ENCODE peak calls at places on chromosome 9, in eight cellular contexts. E is MM.1S, D is tibial nerve, F is PC-3, K is fibroblast of lung, I is spleen, J is A549, U is IMR-90. Z is an unnamed sample. For H3K4me1, the result is how much of the 10 kb centered on the place peaks cover.

GRCh38 chr9:110655723-110656641 is 12.6 kb upstream of the MUSK start:
- DNase-seq in D (peak), E (no peak), K (no peak), F (no peak), I (no peak), J (no peak), U (peak), Z (peak)

GRCh38 chr9:1100192-1100591 is 50.0 kb downstream of the DMRT2 start:
- DNase-seq in F (peak), K (no peak), D (no peak), J (no peak), U (no peak), E (no peak), I (no peak), Z (no peak)

GRCh38 chr9:137222190-137223077 is at the start of gene RNF208:
- DNase-seq in E (no peak), I (peak), D (no peak), U (no peak), J (no peak), K (no peak), F (no peak), Z (peak)

GRCh38 chr9:77827104-77827784 is 179.1 kb upstream of the GNA14 start:
- DNase-seq in J (no peak), D (no peak), F (no peak), U (no peak), E (peak), I (no peak), K (no peak), Z (no peak)

GRCh38 chr9:129414377-129415021 is 206.4 kb downstream of the C9orf50 start:
- DNase-seq in K (peak), E (no peak), I (peak), J (peak), U (peak), F (no peak), D (peak), Z (peak)

GRCh38 chr9:113516840-113517577 is 53.5 kb downstream of the RGS3 start:
- DNase-seq in U (peak), E (peak), F (no peak), J (no peak), D (no peak), I (peak), K (peak), Z (no peak)

GRCh38 chr9:89640391-89640790 is 35.6 kb downstream of the GADD45G start:
- DNase-seq in I (peak), E (no peak), U (no peak), J (no peak), F (no peak), K (no peak), D (no peak), Z (no peak)

GRCh38 chr9:137354153-137354844 is 52.2 kb upstream of the NRARP start:
- DNase-seq in U (no peak), K (no peak), J (no peak), I (no peak), F (no peak), D (no peak), E (no peak), Z (no peak)

GRCh38 chr9:27499481-27499880 is 24.6 kb upstream of the IFNK start:
- DNase-seq in J (peak), F (peak), I (no peak), U (no peak), D (no peak), E (no peak), K (peak), Z (peak)

GRCh38 chr9:133509179-133510083 is 15.3 kb downstream of the MYMK start:
- DNase-seq in E (no peak), I (no peak), F (peak), K (no peak), J (no peak), U (no peak), D (no peak), Z (peak)

GRCh38 chr9:131868766-131869165 is 128.9 kb upstream of the RAPGEF1 start:
- DNase-seq in E (no peak), U (peak), F (no peak), D (no peak), I (no peak), J (no peak), K (peak), Z (peak)

GRCh38 chr9:28688172-28688571 is 1114.9 kb upstream of the C9orf72 start:
- DNase-seq in K (no peak), J (no peak), D (no peak), E (no peak), F (peak), U (no peak), I (no peak), Z (no peak)

GRCh38 chr9:135471751-135472640 is 7.6 kb upstream of the PPP1R26 start:
- DNase-seq in J (no peak), E (peak), U (peak), F (no peak), D (no peak), K (peak), I (peak), Z (peak)

GRCh38 chr9:125908138-125908537 is 161.0 kb downstream of the PBX3 start:
- DNase-seq in D (no peak), J (no peak), U (no peak), E (no peak), F (no peak), K (peak), I (no peak), Z (no peak)

GRCh38 chr9:2291980-2292704 is 277.0 kb downstream of the SMARCA2 start:
- DNase-seq in E (no peak), K (peak), F (peak), U (no peak), D (no peak), J (no peak), I (no peak), Z (peak)

GRCh38 chr9:366620-367019 is 152.0 kb downstream of the DOCK8 start:
- DNase-seq in U (no peak), F (no peak), I (no peak), E (no peak), D (no peak), K (no peak), J (no peak), Z (no peak)

GRCh38 chr9:32723801-32724200 is 59.5 kb upstream of the TMEM215 start:
- DNase-seq in J (no peak), F (no peak), D (no peak), I (no peak), K (peak), E (no peak), U (no peak), Z (no peak)

GRCh38 chr9:105344283-105344682 is 99.8 kb downstream of the SLC44A1 start:
- DNase-seq in E (no peak), U (no peak), F (no peak), J (no peak), I (no peak), K (no peak), D (no peak), Z (no peak)

GRCh38 chr9:20693068-20693467 is 9.0 kb downstream of the FOCAD start:
- DNase-seq in F (no peak), K (no peak), E (no peak), J (no peak), U (no peak), D (no peak), I (no peak), Z (peak)

GRCh38 chr9:20898885-20899554 is 132.4 kb downstream of the HACD4 start:
- DNase-seq in K (peak), I (no peak), F (peak), U (peak), D (no peak), J (no peak), E (no peak), Z (peak)

GRCh38 chr9:26261503-26262330 is 583.5 kb upstream of the TUSC1 start:
- DNase-seq in D (no peak), I (no peak), E (no peak), K (peak), U (peak), J (peak), F (peak), Z (no peak)

GRCh38 chr9:17906204-17906840 is 327.5 kb downstream of the SH3GL2 start:
- DNase-seq in F (no peak), K (no peak), I (no peak), J (no peak), D (no peak), U (no peak), E (no peak), Z (peak)

GRCh38 chr9:126152622-126153362 is 173.8 kb upstream of the MVB12B start:
- DNase-seq in K (no peak), U (no peak), E (no peak), I (no peak), F (no peak), D (no peak), J (no peak), Z (no peak)

GRCh38 chr9:90128587-90129190 is 513.9 kb downstream of the DIRAS2 start:
- DNase-seq in E (no peak), D (no peak), K (no peak), U (no peak), I (no peak), J (no peak), F (no peak), Z (no peak)

GRCh38 chr9:130867556-130867955 is 29.1 kb downstream of the QRFP start:
- DNase-seq in U (no peak), D (no peak), J (no peak), I (peak), K (no peak), E (no peak), F (no peak), Z (no peak)

GRCh38 chr9:35162605-35163315 is 951 bp downstream of the UNC13B start:
- DNase-seq in D (peak), F (peak), U (no peak), J (no peak), K (peak), I (no peak), E (peak), Z (no peak)

GRCh38 chr9:113298311-113298710 is 4.9 kb downstream of the RNF183 start:
- DNase-seq in F (no peak), D (no peak), E (no peak), I (no peak), J (no peak), U (no peak), K (no peak), Z (no peak)

GRCh38 chr9:129549684-129550083 is 71.2 kb downstream of the C9orf50 start:
- DNase-seq in F (no peak), I (no peak), U (no peak), E (no peak), J (peak), K (peak), D (no peak), Z (no peak)

GRCh38 chr9:15416880-15417279 is 5.8 kb upstream of the SNAPC3 start:
- DNase-seq in D (peak), K (peak), J (peak), U (peak), F (peak), E (no peak), I (no peak), Z (peak)

GRCh38 chr9:99184073-99184426 is 37.7 kb downstream of the ALG2 start:
- DNase-seq in K (no peak), U (no peak), J (no peak), F (no peak), D (peak), E (no peak), I (no peak), Z (no peak)

GRCh38 chr9:86578722-86579121 is 224.5 kb upstream of the TUT7 start:
- DNase-seq in J (no peak), D (no peak), U (no peak), K (no peak), I (no peak), F (no peak), E (no peak), Z (no peak)

GRCh38 chr9:134501266-134502181 is 140.1 kb upstream of the COL5A1 start:
- DNase-seq in D (no peak), F (no peak), I (peak), E (no peak), J (no peak), K (peak), U (no peak), Z (peak)

GRCh38 chr9:35658894-35659220 is 765 bp downstream of the CCDC107 start:
- DNase-seq in D (no peak), E (peak), K (peak), I (no peak), F (peak), U (peak), J (peak), Z (no peak)

DNA sequence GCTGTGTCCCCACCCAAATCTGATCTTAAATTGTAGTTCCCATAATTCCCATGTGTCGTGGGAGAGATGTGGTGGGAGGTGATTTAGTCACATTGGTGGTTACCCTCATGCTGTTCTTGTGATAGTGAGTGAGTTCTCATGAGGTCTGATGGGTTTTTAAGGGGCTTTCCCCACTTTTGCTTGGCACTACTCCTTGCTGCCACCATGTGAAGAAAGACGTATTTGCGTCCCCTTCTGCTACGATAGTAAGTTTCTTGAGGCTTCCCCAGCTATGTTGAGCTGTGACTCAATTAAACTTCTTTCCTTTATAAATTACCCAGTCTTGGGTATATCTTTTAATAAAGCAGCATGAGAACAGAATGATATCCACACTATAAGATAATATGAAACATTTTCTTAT is 1023.4 kb downstream of the TLE4 start:
- DNase-seq in E (no peak), K (no peak), F (no peak), I (no peak), J (no peak), U (no peak), D (no peak), Z (no peak)
- TF ChIP-seq CTCF in E (no peak), K (no peak), F (no peak), I (no peak), J (no peak), U (no peak), D (no peak), Z (no peak)

DNA sequence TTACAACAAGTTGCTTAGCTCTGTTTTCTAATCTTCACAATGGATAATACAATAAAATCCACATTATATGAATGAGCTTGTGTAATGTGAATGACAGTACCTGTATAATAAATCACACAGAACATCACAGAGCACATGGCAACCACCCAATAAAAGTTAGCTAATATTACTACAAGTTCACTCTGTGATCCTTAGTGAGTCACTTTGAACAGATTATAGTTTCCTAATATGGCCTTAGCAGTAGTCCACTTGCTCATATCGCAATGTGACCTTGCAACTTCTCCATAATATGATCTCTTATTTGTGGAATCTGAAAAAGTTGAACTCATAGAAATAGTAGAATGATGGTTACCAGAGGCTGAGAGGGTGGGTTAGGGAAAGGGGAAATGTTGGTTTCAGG is 361.3 kb downstream of the PTPRD start:
- DNase-seq in U (peak), K (peak), I (no peak), F (peak), D (no peak), J (no peak), E (no peak), Z (peak)
- H3K27ac ChIP-seq in U (no peak), K (no peak), I (no peak), F (no peak), D (no peak), J (no peak), E (no peak), Z (no peak)

GRCh38 chr9:111900934-111901612 is 4.5 kb downstream of the UGCG start:
- DNase-seq in J (no peak), F (no peak), K (peak), D (no peak), U (no peak), I (no peak), E (no peak), Z (peak)

GRCh38 chr9:111902396-111903147 is 6.0 kb downstream of the UGCG start:
- DNase-seq in D (no peak), J (no peak), I (no peak), F (no peak), K (peak), E (no peak), U (peak), Z (no peak)

GRCh38 chr9:111897831-111898144 is 1.2 kb downstream of the UGCG start:
- DNase-seq in K (peak), E (peak), I (no peak), F (peak), D (no peak), J (no peak), U (no peak), Z (peak)

GRCh38 chr9:111898331-111899096 is 1.9 kb downstream of the UGCG start:
- DNase-seq in D (no peak), E (peak), U (no peak), K (no peak), I (no peak), J (no peak), F (peak), Z (peak)

DNA sequence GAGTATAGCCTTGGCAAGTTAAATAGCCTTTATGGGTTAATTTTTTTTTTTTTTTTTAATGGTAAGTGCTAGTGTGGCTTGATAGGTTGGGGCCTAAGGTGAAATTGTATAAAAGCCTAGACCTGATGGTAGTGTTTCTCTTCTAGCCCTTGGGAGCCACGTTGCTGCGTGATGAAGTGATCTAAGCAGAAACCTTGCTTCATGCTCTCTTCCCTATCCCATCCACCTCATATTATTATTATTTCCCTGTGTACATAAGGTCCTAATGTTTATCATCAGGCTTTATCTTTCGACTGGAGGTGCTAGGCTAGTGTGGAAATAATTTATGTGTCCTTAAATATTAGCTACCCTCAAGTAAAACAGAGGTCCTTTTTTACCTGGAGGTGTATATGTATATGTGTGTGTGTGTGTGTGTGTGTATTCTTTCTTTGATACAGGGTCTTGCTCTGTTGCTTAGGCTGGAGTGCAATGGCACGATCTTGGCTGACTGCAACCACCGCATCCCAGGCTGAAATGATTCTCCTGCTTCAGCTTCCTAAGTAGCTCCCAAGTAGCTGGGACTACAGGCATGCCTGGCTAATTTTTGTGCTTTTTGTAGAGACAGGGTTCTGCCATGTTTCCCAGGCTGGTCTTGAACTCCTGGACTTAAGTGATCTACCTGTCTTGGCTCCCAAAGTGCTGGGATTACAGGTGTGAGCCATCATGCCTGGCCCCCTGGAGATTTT is 3.6 kb downstream of the UGCG start:
- DNase-seq in F (no peak), I (no peak), J (no peak), E (no peak), U (no peak), D (no peak), K (no peak), Z (peak)
- H3K4me1 ChIP-seq in F (under half), I (half or more), J (half or more), E (under half), U (under half), D (under half), K (under half), Z (under half)

DNA sequence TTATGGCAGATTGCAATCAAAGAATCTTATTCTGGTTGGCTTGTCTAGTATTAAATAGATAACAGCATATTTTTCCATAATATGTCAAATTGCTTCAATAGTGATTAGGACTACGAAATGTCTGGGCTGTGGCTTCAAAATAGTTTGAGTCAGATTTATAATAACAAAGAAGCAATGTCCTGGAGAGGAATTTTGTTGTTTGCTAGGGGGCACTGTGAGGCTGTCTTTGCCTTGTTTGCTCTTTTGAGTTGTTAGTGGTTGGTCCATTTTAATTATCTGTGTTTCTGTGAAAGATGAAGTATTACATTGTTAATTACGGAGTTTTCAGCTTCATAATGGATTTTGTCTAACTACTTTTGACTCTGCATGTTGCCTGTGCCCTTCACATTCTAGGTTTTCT is 713.6 kb downstream of the TLE4 start:
- DNase-seq in D (peak), E (no peak), F (peak), J (no peak), I (no peak), K (peak), U (peak), Z (peak)
- TF ChIP-seq CTCF in D (peak), E (no peak), F (peak), J (peak), I (no peak), K (peak), U (peak), Z (peak)

DNA sequence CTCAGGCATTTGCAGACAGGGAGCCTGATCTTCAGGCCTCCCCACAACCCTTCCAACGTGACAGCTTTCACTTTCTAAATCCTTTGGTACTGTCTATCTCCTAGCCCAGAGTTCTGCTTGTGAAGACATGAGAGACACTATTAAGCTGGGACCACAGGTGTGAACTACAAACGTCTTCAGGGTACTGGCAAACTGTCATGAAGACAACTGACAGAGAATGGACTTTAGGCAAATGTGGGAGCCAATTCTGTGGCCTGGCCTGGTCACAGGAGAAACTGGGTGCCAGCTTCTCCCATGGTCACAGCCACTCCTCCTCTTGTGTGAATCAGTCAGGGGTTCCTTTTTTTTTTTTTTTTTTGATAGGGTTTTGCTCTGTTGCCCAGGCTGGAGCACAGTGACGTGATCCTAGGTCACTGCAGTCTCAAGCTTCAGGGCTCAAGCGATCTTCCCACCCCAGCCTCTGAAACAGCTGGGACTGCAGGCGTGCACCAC is 10.4 kb downstream of the TRIM14 start:
- DNase-seq in K (no peak), I (no peak), U (no peak), E (peak), D (no peak), J (no peak), F (no peak), Z (no peak)
- H3K27ac ChIP-seq in K (no peak), I (peak), U (no peak), E (no peak), D (peak), J (no peak), F (no peak), Z (no peak)

GRCh38 chr9:121658591-121658990 is 7.2 kb downstream of the DAB2IP start:
- DNase-seq in J (no peak), E (no peak), U (no peak), F (no peak), K (no peak), D (no peak), I (peak), Z (no peak)
- H3K4me1 ChIP-seq in J (under half), E (under half), U (under half), F (under half), K (under half), D (under half), I (under half), Z (under half)

GRCh38 chr9:30201024-30201423 is 2183.4 kb upstream of the ACO1 start:
- DNase-seq in J (no peak), E (no peak), F (no peak), D (no peak), I (no peak), K (no peak), U (no peak), Z (no peak)

GRCh38 chr9:30197954-30198353 is 2186.5 kb upstream of the ACO1 start:
- DNase-seq in I (no peak), J (peak), U (no peak), F (peak), K (no peak), E (no peak), D (no peak), Z (no peak)

GRCh38 chr9:30198463-30199309 is 2185.8 kb upstream of the ACO1 start:
- DNase-seq in J (no peak), D (no peak), E (no peak), I (no peak), F (no peak), U (no peak), K (no peak), Z (no peak)
- TF ChIP-seq CTCF in J (no peak), D (no peak), E (no peak), I (no peak), F (no peak), U (no peak), K (no peak), Z (no peak)